ENCODE peak calls at places on chromosome 7, in four cellular contexts. Q is Calu3, N is dorsolateral prefrontal cortex, F is GM10248. U is an unnamed sample.

GRCh38 chr7:2460641-2461040 is 15.6 kb downstream of the GRIFIN start:
- DNase-seq in N (peak; percentile 77), F (no peak), Q (no peak), U (no peak)

GRCh38 chr7:102122026-102122425 is 164.6 kb upstream of the SH2B2 start:
- DNase-seq in Q (no peak), N (no peak), F (peak; percentile 49), U (no peak)

GRCh38 chr7:15821484-15822122 is 135.1 kb upstream of the MEOX2 start:
- DNase-seq in Q (no peak), N (no peak), F (no peak), U (no peak)

GRCh38 chr7:157475095-157475494 is 138.3 kb downstream of the DNAJB6 start:
- DNase-seq in N (no peak), F (no peak), Q (no peak), U (no peak)

GRCh38 chr7:116592445-116592844 is 67.6 kb downstream of the CAV1 start:
- DNase-seq in F (no peak), N (no peak), Q (peak; percentile 12), U (no peak)

GRCh38 chr7:27192546-27193334 is 7.2 kb downstream of the HOXA13 start:
- DNase-seq in N (no peak), F (no peak), Q (peak; percentile 28), U (no peak)

GRCh38 chr7:112081778-112082177 is 124.4 kb downstream of the DOCK4 start:
- DNase-seq in Q (no peak), F (no peak), N (no peak), U (no peak)

GRCh38 chr7:23115991-23116390 is 10.4 kb downstream of the KLHL7 start:
- DNase-seq in F (no peak), Q (no peak), N (no peak), U (no peak)

DNA sequence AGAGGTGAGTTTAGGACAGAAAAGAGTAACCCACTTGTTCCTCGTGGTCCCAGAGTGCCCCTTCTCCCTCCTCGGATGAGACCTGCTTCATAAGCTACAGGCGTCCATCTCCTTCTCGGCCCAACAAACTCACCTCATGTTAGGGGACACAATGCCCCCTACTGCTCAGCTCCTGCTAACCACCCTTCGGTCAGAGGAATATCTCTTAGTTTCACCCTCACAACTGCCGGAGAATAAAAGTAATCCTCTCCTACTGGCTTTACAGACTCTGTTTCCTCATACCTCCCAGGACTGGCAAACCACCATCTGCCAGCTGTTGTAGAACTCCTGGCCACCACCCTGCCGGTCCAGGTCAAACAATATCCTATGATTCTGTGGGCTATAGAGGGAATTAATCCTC is 3.2 kb downstream of the AKR1B15 start:
- DNase-seq in Q (peak; percentile 37), N (no peak), F (no peak), U (no peak)
- TF ChIP-seq CTCF in Q (no peak), N (no peak), F (no peak), U (no peak)

GRCh38 chr7:100791881-100792666 is 35.2 kb downstream of the EPHB4 start:
- DNase-seq in N (no peak), F (no peak), Q (peak; percentile 16), U (no peak)
- TF ChIP-seq CTCF in N (no peak), F (no peak), Q (no peak), U (no peak)

DNA sequence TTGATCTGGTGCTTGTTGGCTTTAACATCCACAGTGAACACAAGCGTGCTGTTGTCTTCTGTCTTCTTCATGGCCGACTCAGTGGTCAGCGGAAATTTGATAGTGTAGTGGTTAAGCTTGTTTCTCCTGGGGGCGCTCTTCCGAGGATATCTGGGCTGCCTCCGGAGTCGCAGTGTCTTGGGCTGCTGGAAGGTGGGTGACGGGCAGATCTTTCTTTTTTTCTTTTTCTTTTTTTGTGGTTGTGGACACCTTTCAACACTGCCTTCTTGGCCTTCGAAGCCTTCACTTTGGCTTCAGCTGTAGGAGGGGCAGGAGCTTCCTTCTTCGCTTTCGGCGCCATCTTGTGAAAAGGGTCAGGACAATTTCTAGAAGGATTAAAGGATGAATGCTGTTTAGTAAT is 23.8 kb upstream of the RPA3 start:
- DNase-seq in Q (no peak), N (no peak), F (no peak), U (no peak)
- TF ChIP-seq CTCF in Q (no peak), N (no peak), F (no peak), U (no peak)

DNA sequence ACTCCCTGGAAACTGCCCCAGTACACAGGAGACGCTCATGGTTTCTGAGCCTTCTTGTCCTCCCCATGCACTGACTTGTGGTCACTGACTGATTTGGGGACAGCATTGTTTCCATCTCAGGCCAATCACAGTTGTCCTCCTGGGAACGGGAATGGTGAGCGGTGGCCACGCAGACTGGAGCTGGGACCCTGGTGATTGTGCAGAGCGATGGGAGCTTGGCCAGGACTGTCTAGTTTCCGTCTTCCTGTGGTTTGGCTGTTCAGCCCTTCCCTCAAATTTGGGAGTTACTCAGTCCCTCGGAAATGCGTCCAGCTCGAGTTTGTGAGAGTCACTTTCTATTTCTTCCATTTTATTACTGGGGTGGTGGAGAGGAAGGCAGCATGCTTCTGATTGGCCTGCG is 250.9 kb downstream of the ACTR3B start:
- DNase-seq in Q (no peak), N (no peak), F (no peak), U (no peak)
- TF ChIP-seq CTCF in Q (no peak), N (no peak), F (no peak), U (no peak)

GRCh38 chr7:140810830-140811556 is 113.7 kb downstream of the BRAF start:
- DNase-seq in N (no peak), Q (peak; percentile 71), F (peak; percentile 43), U (peak; percentile 63)
- TF ChIP-seq CTCF in N (peak; percentile 72), Q (peak; percentile 50), F (peak; percentile 74), U (peak; percentile 74)

U was measured in LNCaP clone FGC.